ENCODE peak calls at places on chromosomes 6 and 20, in nine cellular contexts. F is hepatocyte; L is HT1080; R is ovary; V is stimulated activated CD4-positive, alpha-beta T cell treated with anti-CD3 and anti-CD28 coated beads, Interleukin-2, amount 100 ng/mL, for 48 hours; Y is stimulated activated CD8-positive, alpha-beta memory T cell treated with anti-CD3 and anti-CD28 coated beads, Interleukin-15, amount 100 ng/mL, for 4 hours; T is NCI-H1092 treated with DMSO at 0.1 percent for 48 hours; K is erythroblast; D is IMR-90. N is an unnamed sample.

GRCh38 chr6:126625019-126625418 is 285.1 kb downstream of the CENPW start:
- DNase-seq in L (peak), D (peak), T (no peak), Y (no peak), V (no peak), K (no peak), R (no peak), F (peak), N (peak)

GRCh38 chr20:50283922-50284810 is 93.5 kb downstream of the CEBPB start:
- DNase-seq in T (no peak), K (peak), F (peak), Y (no peak), D (peak), L (peak), V (peak), R (no peak), N (peak)

GRCh38 chr6:143229402-143229801 is 168.7 kb downstream of the AIG1 start:
- DNase-seq in T (no peak), D (no peak), F (no peak), Y (no peak), L (no peak), V (no peak), K (no peak), R (no peak), N (no peak)

GRCh38 chr6:137799950-137800568 is 67.0 kb upstream of the TNFAIP3 start:
- DNase-seq in L (peak), V (peak), D (peak), Y (peak), T (no peak), R (peak), F (peak), K (peak), N (peak)

GRCh38 chr6:95087394-95088097 is 489.8 kb upstream of the MANEA start:
- DNase-seq in F (peak), R (no peak), K (no peak), D (peak), V (no peak), T (peak), Y (no peak), L (peak), N (peak)

GRCh38 chr20:9062066-9062465 is 6.8 kb upstream of the PLCB4 start:
- DNase-seq in Y (no peak), L (no peak), F (no peak), R (no peak), V (no peak), D (no peak), K (no peak), T (no peak), N (no peak)

GRCh38 chr6:158869010-158869603 is 49.9 kb upstream of the EZR start:
- DNase-seq in V (no peak), R (no peak), Y (peak), T (peak), D (no peak), F (no peak), L (no peak), K (no peak), N (no peak)

GRCh38 chr6:131400054-131400781 is 172.8 kb upstream of the ARG1 start:
- DNase-seq in D (peak), R (no peak), Y (no peak), F (no peak), L (peak), T (no peak), V (no peak), K (peak), N (peak)

N was measured in A673.